ENCODE peak calls at places on chromosomes 5 and 9, in five cellular contexts. One of them, this sample, is unnamed.
A peak's percentile ranks its signal among the peaks of the same experiment; 100 is the strongest.

GRCh38 chr5:32712463-32713395 is 1.6 kb downstream of the NPR3 start:
- DNase-seq in T47D: no peak
- DNase-seq in COLO829: no peak
- DNase-seq in substantia nigra: no peak
- DNase-seq in DND-41: no peak
- DNase-seq in this sample: no peak

GRCh38 chr5:95863383-95863757 is 40.8 kb upstream of the GLRX start:
- DNase-seq in COLO829: no peak
- DNase-seq in substantia nigra: peak; percentile 12
- DNase-seq in DND-41: no peak
- DNase-seq in T47D: no peak
- DNase-seq in this sample: no peak

GRCh38 chr9:131839281-131840084 is 99.6 kb upstream of the RAPGEF1 start:
- DNase-seq in T47D: no peak
- DNase-seq in substantia nigra: no peak
- DNase-seq in COLO829: peak; percentile 43
- DNase-seq in DND-41: no peak
- DNase-seq in this sample: peak; percentile 32

GRCh38 chr9:38355115-38355514 is 37.4 kb upstream of the ALDH1B1 start:
- DNase-seq in substantia nigra: no peak
- DNase-seq in DND-41: no peak
- DNase-seq in COLO829: no peak
- DNase-seq in T47D: no peak
- DNase-seq in this sample: no peak

GRCh38 chr5:26582350-26583040 is 455.9 kb downstream of the CDH9 start:
- DNase-seq in DND-41: no peak
- DNase-seq in substantia nigra: no peak
- DNase-seq in T47D: no peak
- DNase-seq in COLO829: no peak
- DNase-seq in this sample: no peak

GRCh38 chr9:105054488-105054887 is 126.5 kb upstream of the ABCA1 start:
- DNase-seq in T47D: no peak
- DNase-seq in substantia nigra: no peak
- DNase-seq in DND-41: no peak
- DNase-seq in COLO829: no peak
- DNase-seq in this sample: no peak

GRCh38 chr5:153619706-153620105 is 129.2 kb downstream of the GRIA1 start:
- DNase-seq in DND-41: no peak
- DNase-seq in substantia nigra: no peak
- DNase-seq in T47D: no peak
- DNase-seq in COLO829: peak; percentile 0
- DNase-seq in this sample: peak; percentile 17

GRCh38 chr9:108620767-108621166 is 235.0 kb downstream of the ACTL7B start:
- DNase-seq in substantia nigra: no peak
- DNase-seq in T47D: no peak
- DNase-seq in COLO829: no peak
- DNase-seq in DND-41: no peak
- DNase-seq in this sample: no peak

GRCh38 chr5:59152701-59153245 is 569.9 kb downstream of the RAB3C start:
- DNase-seq in substantia nigra: no peak
- DNase-seq in T47D: no peak
- DNase-seq in COLO829: no peak
- DNase-seq in DND-41: no peak
- DNase-seq in this sample: peak; percentile 73

GRCh38 chr5:168978015-168978414 is 322.9 kb downstream of the SLIT3 start:
- DNase-seq in substantia nigra: no peak
- DNase-seq in COLO829: no peak
- DNase-seq in DND-41: no peak
- DNase-seq in T47D: no peak
- DNase-seq in this sample: no peak

GRCh38 chr9:101467690-101468089 is 32.1 kb upstream of the ALDOB start:
- DNase-seq in DND-41: no peak
- DNase-seq in T47D: no peak
- DNase-seq in COLO829: peak; percentile 79
- DNase-seq in substantia nigra: no peak
- DNase-seq in this sample: peak; percentile 63

GRCh38 chr9:93397664-93398381 is 53.7 kb upstream of the FAM120A start:
- DNase-seq in COLO829: no peak
- DNase-seq in substantia nigra: no peak
- DNase-seq in DND-41: no peak
- DNase-seq in T47D: no peak
- DNase-seq in this sample: no peak

GRCh38 chr5:122129332-122129731 is at the start of gene ZNF474:
- DNase-seq in T47D: peak; percentile 77
- DNase-seq in DND-41: no peak
- DNase-seq in substantia nigra: no peak
- DNase-seq in COLO829: no peak
- DNase-seq in this sample: peak; percentile 49

GRCh38 chr5:170297589-170298462 is at the start of gene LCP2:
- DNase-seq in DND-41: peak; percentile 77
- DNase-seq in COLO829: no peak
- DNase-seq in substantia nigra: no peak
- DNase-seq in T47D: no peak
- DNase-seq in this sample: no peak

GRCh38 chr5:60161340-60161934 is 267.9 kb upstream of the PDE4D start:
- DNase-seq in DND-41: no peak
- DNase-seq in T47D: peak; percentile 65
- DNase-seq in COLO829: peak; percentile 2
- DNase-seq in substantia nigra: no peak
- DNase-seq in this sample: peak; percentile 36

GRCh38 chr5:111584651-111585050 is 72.3 kb upstream of the STARD4 start:
- DNase-seq in T47D: no peak
- DNase-seq in COLO829: peak; percentile 14
- DNase-seq in substantia nigra: no peak
- DNase-seq in DND-41: no peak
- DNase-seq in this sample: no peak

GRCh38 chr9:137828527-137829259 is 48.9 kb upstream of the CACNA1B start:
- DNase-seq in substantia nigra: no peak
- DNase-seq in COLO829: no peak
- DNase-seq in DND-41: peak; percentile 65
- DNase-seq in T47D: peak; percentile 68
- DNase-seq in this sample: no peak

GRCh38 chr5:95799181-95799835 is 23.2 kb downstream of the GLRX start:
- DNase-seq in COLO829: no peak
- DNase-seq in DND-41: no peak
- DNase-seq in substantia nigra: no peak
- DNase-seq in T47D: no peak
- DNase-seq in this sample: no peak

GRCh38 chr9:123513554-123513953 is 157.6 kb downstream of the CRB2 start:
- DNase-seq in substantia nigra: no peak
- DNase-seq in COLO829: no peak
- DNase-seq in T47D: peak; percentile 76
- DNase-seq in DND-41: no peak
- DNase-seq in this sample: no peak

GRCh38 chr9:33620738-33621439 is 96.8 kb downstream of the ANKRD18B start:
- DNase-seq in T47D: peak; percentile 42
- DNase-seq in DND-41: no peak
- DNase-seq in substantia nigra: no peak
- DNase-seq in COLO829: peak; percentile 30
- DNase-seq in this sample: no peak

GRCh38 chr9:136791466-136792276 is 527 bp downstream of the TMEM141 start:
- DNase-seq in DND-41: peak; percentile 59
- DNase-seq in T47D: peak; percentile 93
- DNase-seq in substantia nigra: peak; percentile 52
- DNase-seq in COLO829: peak; percentile 42
- DNase-seq in this sample: no peak

GRCh38 chr5:77168187-77168883 is 42.1 kb upstream of the PDE8B start:
- DNase-seq in DND-41: no peak
- DNase-seq in substantia nigra: peak; percentile 84
- DNase-seq in COLO829: no peak
- DNase-seq in T47D: peak; percentile 76
- DNase-seq in this sample: no peak

GRCh38 chr5:123144096-123144495 is 55.1 kb downstream of the PRDM6 start:
- DNase-seq in T47D: peak; percentile 28
- DNase-seq in DND-41: no peak
- DNase-seq in substantia nigra: no peak
- DNase-seq in COLO829: no peak
- DNase-seq in this sample: no peak

GRCh38 chr5:171595801-171596231 is 176.4 kb downstream of the FGF18 start:
- DNase-seq in T47D: no peak
- DNase-seq in substantia nigra: no peak
- DNase-seq in COLO829: no peak
- DNase-seq in DND-41: no peak
- DNase-seq in this sample: no peak

GRCh38 chr5:68315679-68316271 is 100.2 kb downstream of the PIK3R1 start:
- DNase-seq in DND-41: no peak
- DNase-seq in substantia nigra: no peak
- DNase-seq in COLO829: no peak
- DNase-seq in T47D: peak; percentile 17
- DNase-seq in this sample: no peak

GRCh38 chr9:89021154-89021803 is 30.0 kb downstream of the S1PR3 start:
- DNase-seq in DND-41: no peak
- DNase-seq in COLO829: peak; percentile 54
- DNase-seq in substantia nigra: no peak
- DNase-seq in T47D: peak; percentile 70
- DNase-seq in this sample: no peak

GRCh38 chr9:83560169-83560826 is 22.1 kb upstream of the FRMD3 start:
- DNase-seq in T47D: no peak
- DNase-seq in COLO829: no peak
- DNase-seq in substantia nigra: no peak
- DNase-seq in DND-41: no peak
- DNase-seq in this sample: no peak

GRCh38 chr5:72107874-72108199 is 562 bp downstream of the MAP1B start:
- DNase-seq in COLO829: no peak
- DNase-seq in substantia nigra: no peak
- DNase-seq in T47D: no peak
- DNase-seq in DND-41: no peak
- DNase-seq in this sample: peak; percentile 13

GRCh38 chr9:32344551-32345182 is 39.8 kb upstream of the ACO1 start:
- DNase-seq in COLO829: no peak
- DNase-seq in T47D: peak; percentile 3
- DNase-seq in substantia nigra: no peak
- DNase-seq in DND-41: peak; percentile 32
- DNase-seq in this sample: no peak

GRCh38 chr5:150296496-150296895 is 6.2 kb downstream of the ARSI start:
- DNase-seq in substantia nigra: no peak
- DNase-seq in T47D: no peak
- DNase-seq in COLO829: no peak
- DNase-seq in DND-41: no peak
- DNase-seq in this sample: no peak

GRCh38 chr9:134551657-134552348 is 89.8 kb upstream of the COL5A1 start:
- DNase-seq in DND-41: no peak
- DNase-seq in T47D: no peak
- DNase-seq in substantia nigra: peak; percentile 25
- DNase-seq in COLO829: peak; percentile 30
- DNase-seq in this sample: peak; percentile 63

This sample was measured in foreskin melanocyte.